ENCODE peak calls at places on chromosome 4, in six cellular contexts. B is KBM-7, W is EH, Q is lung, X is GF-D8, J is NB4. E is an unnamed sample.
A peak's percentile ranks its signal among the peaks of the same experiment; 100 is the strongest.

GRCh38 chr4:966266-967112 is 6.9 kb downstream of the DGKQ start:
- DNase-seq in Q (no peak), W (no peak), X (no peak), J (no peak), B (no peak), E (no peak)

GRCh38 chr4:41014158-41014557 is 200.2 kb downstream of the APBB2 start:
- DNase-seq in W (no peak), Q (no peak), X (no peak), J (no peak), B (no peak), E (no peak)

GRCh38 chr4:80365928-80366327 is 30.4 kb downstream of the CFAP299 start:
- DNase-seq in W (peak; percentile 76), Q (peak; percentile 54), B (peak; percentile 51), J (peak; percentile 54), X (no peak), E (peak; percentile 75)

GRCh38 chr4:1209821-1210220 is 37.4 kb upstream of the SPON2 start:
- DNase-seq in B (no peak), W (peak; percentile 82), J (no peak), Q (peak; percentile 63), X (no peak), E (no peak)

GRCh38 chr4:42339935-42340406 is 57.3 kb upstream of the SHISA3 start:
- DNase-seq in W (no peak), Q (no peak), J (no peak), X (no peak), B (no peak), E (no peak)

GRCh38 chr4:127211377-127212268 is 421.1 kb upstream of the INTU start:
- DNase-seq in X (no peak), Q (no peak), J (no peak), B (no peak), W (no peak), E (no peak)

GRCh38 chr4:118989098-118990080 is 100.7 kb downstream of the SYNPO2 start:
- DNase-seq in J (no peak), Q (no peak), X (no peak), B (no peak), W (peak; percentile 100), E (peak; percentile 97)

GRCh38 chr4:113764720-113765264 is 3.3 kb upstream of the CAMK2D start:
- DNase-seq in J (no peak), X (no peak), Q (no peak), B (no peak), W (no peak), E (no peak)

GRCh38 chr4:123109129-123109528 is 186.7 kb upstream of the NUDT6 start:
- DNase-seq in X (no peak), Q (no peak), W (no peak), J (no peak), B (no peak), E (no peak)

GRCh38 chr4:99612281-99612680 is 37.7 kb downstream of the MTTP start:
- DNase-seq in J (no peak), X (no peak), W (no peak), B (no peak), Q (no peak), E (no peak)

GRCh38 chr4:89296399-89296798 is 11.2 kb downstream of the GPRIN3 start:
- DNase-seq in W (no peak), Q (no peak), B (no peak), X (no peak), J (no peak), E (no peak)

GRCh38 chr4:95889662-95890061 is 49.8 kb downstream of the PDHA2 start:
- DNase-seq in Q (no peak), B (no peak), W (no peak), J (peak; percentile 15), X (no peak), E (no peak)

GRCh38 chr4:119210760-119211159 is 1.8 kb upstream of the USP53 start:
- DNase-seq in B (no peak), Q (no peak), W (peak; percentile 50), X (no peak), J (peak; percentile 51), E (no peak)

GRCh38 chr4:163191999-163192398 is 25.3 kb upstream of the NAF1 start:
- DNase-seq in Q (no peak), J (peak; percentile 12), B (peak; percentile 44), W (peak; percentile 32), X (no peak), E (no peak)

GRCh38 chr4:62644372-62644771 is 1444.2 kb downstream of the ADGRL3 start:
- DNase-seq in W (no peak), B (peak; percentile 40), J (peak; percentile 47), X (no peak), Q (no peak), E (no peak)

GRCh38 chr4:52780206-52780605 is 29.0 kb upstream of the ERVMER34-1 start:
- DNase-seq in Q (no peak), X (no peak), W (peak; percentile 48), B (no peak), J (no peak), E (peak; percentile 52)

GRCh38 chr4:182219400-182219799 is 23.8 kb upstream of the TENM3 start:
- DNase-seq in J (no peak), B (no peak), W (peak; percentile 67), Q (no peak), X (no peak), E (no peak)

GRCh38 chr4:54215379-54216072 is 13.6 kb upstream of the PDGFRA start:
- DNase-seq in J (no peak), B (no peak), Q (no peak), W (peak; percentile 15), X (no peak), E (no peak)

GRCh38 chr4:6125103-6125651 is 75.2 kb downstream of the JAKMIP1 start:
- DNase-seq in X (no peak), J (no peak), B (no peak), W (no peak), Q (no peak), E (no peak)

E was measured in GM04504.